ENCODE peak calls at places on chromosomes 6 and 20, in four cellular contexts. G, C, P and V are unnamed samples.

GRCh38 chr6:29227235-29227634 is 56.5 kb downstream of the OR2J2 start:
- DNase-seq in C (no peak), P (no peak), G (no peak), V (no peak)

GRCh38 chr6:6461138-6461537 is 127.4 kb upstream of the LY86 start:
- DNase-seq in C (no peak), G (no peak), P (no peak), V (no peak)

GRCh38 chr6:1363729-1364572 is 25.4 kb upstream of the FOXF2 start:
- DNase-seq in G (no peak), P (peak; percentile 68), C (no peak), V (no peak)

GRCh38 chr6:129340983-129341382 is 369.0 kb downstream of the ARHGAP18 start:
- DNase-seq in G (no peak), P (peak; percentile 96), C (no peak), V (no peak)

GRCh38 chr20:35014537-35014936 is 58.9 kb downstream of the MYH7B start:
- DNase-seq in P (no peak), C (no peak), G (no peak), V (no peak)

GRCh38 chr6:72111611-72112010 is 225.3 kb downstream of the RIMS1 start:
- DNase-seq in C (no peak), G (no peak), P (no peak), V (no peak)

GRCh38 chr6:98759459-98759858 is 74.9 kb upstream of the POU3F2 start:
- DNase-seq in P (no peak), C (no peak), G (no peak), V (no peak)

GRCh38 chr20:63325554-63326313 is 32.7 kb downstream of the COL20A1 start:
- DNase-seq in C (no peak), P (no peak), G (no peak), V (no peak)

GRCh38 chr20:59560588-59561227 is 43.6 kb upstream of the PHACTR3 start:
- DNase-seq in G (no peak), P (peak; percentile 11), C (no peak), V (no peak)

GRCh38 chr20:59938696-59939051 is 1.4 kb downstream of the PPP1R3D start:
- DNase-seq in C (peak; percentile 31), P (peak; percentile 23), G (peak; percentile 50), V (no peak)

GRCh38 chr6:77136086-77136485 is 327.2 kb downstream of the HTR1B start:
- DNase-seq in C (no peak), P (peak; percentile 16), G (no peak), V (no peak)

GRCh38 chr6:46704562-46704961 is 16.9 kb downstream of the TDRD6 start:
- DNase-seq in P (no peak), C (no peak), G (no peak), V (no peak)

GRCh38 chr6:63049216-63049615 is 162.1 kb upstream of the FKBP1C start:
- DNase-seq in C (no peak), G (no peak), P (no peak), V (no peak)

GRCh38 chr6:56868687-56869086 is 86.2 kb upstream of the BEND6 start:
- DNase-seq in P (peak; percentile 89), G (no peak), C (no peak), V (no peak)

GRCh38 chr20:44422083-44422482 is 53.6 kb upstream of the TTPAL start:
- DNase-seq in C (no peak), P (peak; percentile 48), G (no peak), V (no peak)

GRCh38 chr6:15574497-15574896 is 88.3 kb downstream of the DTNBP1 start:
- DNase-seq in G (no peak), C (no peak), P (no peak), V (no peak)

GRCh38 chr6:13538084-13538483 is 36.3 kb upstream of the SIRT5 start:
- DNase-seq in C (no peak), P (peak; percentile 61), G (no peak), V (no peak)

GRCh38 chr6:95142661-95143060 is 434.7 kb upstream of the MANEA start:
- DNase-seq in P (no peak), C (no peak), G (no peak), V (no peak)

GRCh38 chr6:35708585-35708984 is 19.9 kb upstream of the FKBP5 start:
- DNase-seq in C (no peak), P (no peak), G (no peak), V (no peak)

GRCh38 chr20:8287328-8287727 is 155.3 kb downstream of the PLCB1 start:
- DNase-seq in G (no peak), P (no peak), C (no peak), V (no peak)

GRCh38 chr6:89487864-89488263 is 54.9 kb downstream of the ANKRD6 start:
- DNase-seq in C (no peak), G (no peak), P (no peak), V (no peak)

GRCh38 chr6:129662406-129662766 is 47.6 kb downstream of the ARHGAP18 start:
- DNase-seq in P (no peak), C (no peak), G (no peak), V (no peak)

GRCh38 chr20:60000271-60001026 is 42.2 kb downstream of the CDH26 start:
- DNase-seq in C (no peak), P (no peak), G (no peak), V (no peak)

GRCh38 chr20:58602124-58602523 is 49.0 kb upstream of the STX16 start:
- DNase-seq in G (no peak), P (no peak), C (no peak), V (no peak)

GRCh38 chr6:9197726-9198125 is 762.4 kb upstream of the SLC35B3 start:
- DNase-seq in C (no peak), G (no peak), P (no peak), V (no peak)

GRCh38 chr20:60693513-60694133 is 558.4 kb upstream of the CDH4 start:
- DNase-seq in C (no peak), P (no peak), G (no peak), V (no peak)

GRCh38 chr6:70520575-70520974 is 46.2 kb upstream of the SDHAF4 start:
- DNase-seq in G (no peak), P (peak; percentile 18), C (no peak), V (no peak)

GRCh38 chr6:27865952-27866369 is 46.2 kb downstream of the OR2B2 start:
- DNase-seq in P (no peak), G (no peak), C (no peak), V (peak; percentile 60)

GRCh38 chr6:123829302-123829953 is 25.8 kb downstream of the NKAIN2 start:
- DNase-seq in G (no peak), P (peak; percentile 19), C (no peak), V (no peak)

GRCh38 chr6:31252625-31253024 is 19.3 kb downstream of the HLA-C start:
- DNase-seq in P (no peak), G (no peak), C (no peak), V (no peak)
- TF ChIP-seq CTCF in P (no peak), G (no peak), C (no peak), V (peak; percentile 11)

GRCh38 chr20:50165687-50166554 is 12.4 kb upstream of the PEDS1 start:
- DNase-seq in P (peak; percentile 100), G (peak; percentile 99), C (peak; percentile 96), V (peak; percentile 78)
- H3K4me3 ChIP-seq in P (peak overlapping the region; percentile 45), G (peak overlapping the region; percentile 11), C (no peak overlapping the region), V (peak overlapping the region; percentile 57)

GRCh38 chr6:152428126-152428525 is 209.0 kb downstream of the SYNE1 start:
- DNase-seq in C (no peak), P (peak; percentile 1), G (no peak), V (no peak)
- TF ChIP-seq CTCF in C (no peak), P (no peak), G (no peak), V (no peak)

GRCh38 chr6:119985952-119986736 is 636.6 kb upstream of the MAN1A1 start:
- DNase-seq in C (no peak), G (no peak), P (no peak), V (no peak)
- H3K4me3 ChIP-seq in C (no peak overlapping the region), G (no peak overlapping the region), P (no peak overlapping the region), V (no peak overlapping the region)

DNA sequence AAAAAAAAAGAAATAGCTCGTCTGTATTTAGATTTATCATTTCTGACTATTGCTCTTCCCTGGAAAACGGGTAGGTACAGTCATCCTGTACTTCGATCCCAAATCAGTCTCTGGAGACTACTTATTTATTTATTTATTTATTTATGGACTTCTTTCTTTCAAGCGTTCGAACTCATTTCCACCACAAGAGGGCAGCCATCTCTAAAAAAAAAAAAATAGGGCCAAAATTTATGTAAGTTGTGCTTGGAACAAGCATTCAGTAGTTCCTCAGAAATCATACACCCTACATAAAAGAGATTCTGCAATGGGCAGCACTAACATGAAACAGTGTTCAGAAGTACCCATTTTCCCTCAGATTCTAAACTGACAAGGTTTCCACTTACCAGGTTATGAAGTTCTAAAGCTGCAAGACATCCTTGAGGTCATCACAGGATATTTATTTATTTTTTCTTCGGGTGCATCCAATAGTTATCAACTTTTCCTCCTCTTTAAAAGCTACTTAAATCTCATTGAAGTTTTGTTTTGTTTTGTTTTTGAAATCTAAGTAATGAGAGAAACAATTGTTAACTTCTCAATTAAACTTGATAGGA is 1.9 kb upstream of the BMP2 start:
- DNase-seq in P (peak; percentile 61), C (no peak), G (no peak), V (no peak)
- TF ChIP-seq CTCF in P (peak; percentile 60), C (peak; percentile 8), G (peak; percentile 32), V (peak; percentile 32)

DNA sequence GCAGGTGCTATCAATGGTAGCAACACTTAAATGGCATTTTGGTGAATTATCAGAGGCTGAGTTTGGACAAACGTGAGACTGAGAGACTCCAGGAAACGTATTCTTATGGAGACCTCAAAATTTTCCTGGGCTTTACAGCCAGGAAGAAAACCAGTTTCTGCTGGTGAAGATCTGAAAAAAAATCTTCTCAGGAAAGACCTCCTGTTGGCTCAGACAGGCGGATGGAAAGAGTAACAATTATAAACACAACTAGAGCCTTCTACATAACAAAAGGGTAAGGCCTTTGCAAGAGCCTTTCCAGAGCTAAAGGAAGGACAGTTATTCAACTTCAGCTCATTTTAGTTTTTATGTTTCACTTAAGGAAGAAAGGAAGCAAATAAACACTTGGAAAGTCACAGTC is 274.4 kb downstream of the THBS2 start:
- DNase-seq in P (no peak), C (no peak), G (no peak), V (no peak)
- H3K4me3 ChIP-seq in P (no peak overlapping the region), C (no peak overlapping the region), G (no peak overlapping the region), V (no peak overlapping the region)

DNA sequence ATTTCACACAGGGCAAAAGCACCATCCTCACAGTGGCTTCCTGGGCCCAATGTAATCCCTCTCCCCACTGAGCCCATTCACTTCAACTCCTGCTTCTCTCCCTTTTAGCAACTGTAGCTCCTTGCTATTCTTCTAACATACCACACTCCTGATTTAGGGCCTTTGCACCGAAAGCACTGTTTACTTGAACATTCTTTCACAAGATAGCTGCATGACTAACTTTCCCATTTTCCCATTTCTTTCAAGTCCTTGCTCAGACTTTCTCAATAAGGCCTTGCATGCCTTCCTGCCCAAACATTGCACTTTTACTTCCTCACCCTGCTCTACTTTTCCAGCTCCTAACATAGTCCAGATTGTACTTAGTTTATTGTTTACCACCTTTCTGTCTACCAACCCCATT is 73.0 kb downstream of the SHPRH start:
- DNase-seq in P (peak; percentile 96), G (no peak), C (no peak), V (no peak)
- TF ChIP-seq CTCF in P (no peak), G (no peak), C (no peak), V (no peak)

GRCh38 chr20:54576496-54576895 is 101.1 kb downstream of the DOK5 start:
- DNase-seq in G (no peak), C (no peak), P (no peak), V (no peak)

GRCh38 chr20:54570561-54570960 is 95.2 kb downstream of the DOK5 start:
- DNase-seq in P (no peak), C (no peak), G (no peak), V (no peak)

GRCh38 chr20:54577637-54578036 is 102.2 kb downstream of the DOK5 start:
- DNase-seq in C (no peak), G (no peak), P (no peak), V (no peak)

GRCh38 chr20:54573838-54574237 is 98.4 kb downstream of the DOK5 start:
- DNase-seq in P (no peak), C (no peak), G (no peak), V (no peak)
- H3K4me3 ChIP-seq in P (no peak overlapping the region), C (no peak overlapping the region), G (no peak overlapping the region), V (no peak overlapping the region)